ENCODE peak calls at places on chromosome 11, in five cellular contexts. Q is cardiac muscle cell, L is testis, G is IMR-90, I is WTC11. K is an unnamed sample.

GRCh38 chr11:118415739-118416068 is 14.3 kb downstream of the ATP5MG start:
- DNase-seq in Q (peak; percentile 94), L (no peak), G (peak; percentile 98), I (peak; percentile 46), K (peak; percentile 88)

GRCh38 chr11:40370821-40371616 is 1088.4 kb downstream of the LRRC4C start:
- DNase-seq in Q (no peak), L (no peak), G (no peak), I (no peak), K (no peak)

GRCh38 chr11:12226093-12226492 is 115.7 kb downstream of the MICAL2 start:
- DNase-seq in Q (no peak), L (no peak), G (no peak), I (no peak), K (no peak)

GRCh38 chr11:11416502-11416901 is 63.5 kb upstream of the CSNK2A3 start:
- DNase-seq in Q (peak; percentile 71), L (no peak), G (peak; percentile 45), I (no peak), K (peak; percentile 50)

GRCh38 chr11:3218483-3219280 is at the start of gene MRGPRG:
- DNase-seq in Q (no peak), L (peak; percentile 7), G (no peak), I (peak; percentile 28), K (no peak)

GRCh38 chr11:119694334-119694733 is 34.7 kb downstream of the NECTIN1 start:
- DNase-seq in Q (no peak), L (no peak), G (no peak), I (no peak), K (no peak)

GRCh38 chr11:2814751-2815150 is 70.8 kb downstream of the CDKN1C start:
- DNase-seq in Q (no peak), L (no peak), G (no peak), I (no peak), K (no peak)

GRCh38 chr11:35043933-35044332 is 95.0 kb upstream of the CD44 start:
- DNase-seq in Q (no peak), L (peak; percentile 23), G (no peak), I (no peak), K (no peak)

GRCh38 chr11:12287009-12287373 is 90.4 kb upstream of the PARVA start:
- DNase-seq in Q (peak; percentile 97), L (no peak), G (peak; percentile 96), I (no peak), K (peak; percentile 89)

GRCh38 chr11:109734602-109735001 is 312.6 kb downstream of the C11orf87 start:
- DNase-seq in Q (no peak), L (no peak), G (peak; percentile 10), I (no peak), K (no peak)

GRCh38 chr11:43489869-43490465 is 131.2 kb downstream of the TTC17 start:
- DNase-seq in Q (no peak), L (no peak), G (no peak), I (no peak), K (no peak)

GRCh38 chr11:77677138-77677537 is 39.5 kb upstream of the CLNS1A start:
- DNase-seq in Q (no peak), L (no peak), G (peak; percentile 35), I (no peak), K (no peak)

GRCh38 chr11:74701351-74701750 is 29.9 kb downstream of the CHRDL2 start:
- DNase-seq in Q (no peak), L (no peak), G (no peak), I (peak; percentile 65), K (no peak)

GRCh38 chr11:67071420-67072284 is 15.0 kb downstream of the RHOD start:
- DNase-seq in Q (peak; percentile 81), L (peak; percentile 91), G (peak; percentile 55), I (peak; percentile 93), K (no peak)

GRCh38 chr11:7422544-7423331 is 62.6 kb upstream of the OLFML1 start:
- DNase-seq in Q (no peak), L (no peak), G (no peak), I (no peak), K (no peak)

GRCh38 chr11:131840542-131840941 is 470.1 kb downstream of the NTM start:
- DNase-seq in Q (no peak), L (no peak), G (no peak), I (no peak), K (no peak)

GRCh38 chr11:134030853-134031252 is 38.0 kb upstream of the JAM3 start:
- DNase-seq in Q (no peak), L (no peak), G (no peak), I (peak; percentile 53), K (no peak)

GRCh38 chr11:28962492-28962891 is 854.3 kb downstream of the METTL15 start:
- DNase-seq in Q (no peak), L (no peak), G (no peak), I (no peak), K (no peak)

GRCh38 chr11:124586247-124586860 is 16.6 kb downstream of the OR8A1 start:
- DNase-seq in Q (peak; percentile 82), L (peak; percentile 78), G (peak; percentile 66), I (peak; percentile 59), K (no peak)

GRCh38 chr11:131248588-131248987 is 121.8 kb upstream of the NTM start:
- DNase-seq in Q (peak; percentile 10), L (no peak), G (no peak), I (no peak), K (no peak)

GRCh38 chr11:64526356-64526755 is 64.7 kb upstream of the SLC22A12 start:
- DNase-seq in Q (no peak), L (no peak), G (no peak), I (no peak), K (no peak)

GRCh38 chr11:3434976-3435375 is 56.0 kb upstream of the ZNF195 start:
- DNase-seq in Q (no peak), L (no peak), G (no peak), I (no peak), K (no peak)

GRCh38 chr11:26572770-26573402 is 823 bp upstream of the MUC15 start:
- DNase-seq in Q (no peak), L (no peak), G (no peak), I (no peak), K (no peak)

GRCh38 chr11:65558785-65559509 is 788 bp upstream of the LTBP3 start:
- DNase-seq in Q (peak; percentile 67), L (no peak), G (peak; percentile 33), I (no peak), K (no peak)
- TF ChIP-seq CTCF in Q (peak; percentile 9), L (no peak), G (peak; percentile 0), I (no peak), K (no peak)

GRCh38 chr11:370087-370941 is 1.0 kb downstream of the B4GALNT4 start:
- DNase-seq in Q (no peak), L (no peak), G (no peak), I (peak; percentile 73), K (no peak)
- TF ChIP-seq CTCF in Q (no peak), L (no peak), G (no peak), I (no peak), K (no peak)

GRCh38 chr11:117361432-117361831 is 33.8 kb downstream of the CEP164 start:
- DNase-seq in Q (no peak), L (no peak), G (no peak), I (no peak), K (no peak)
- TF ChIP-seq CTCF in Q (no peak), L (no peak), G (no peak), I (no peak), K (no peak)

GRCh38 chr11:46075168-46075567 is 46.1 kb downstream of the PHF21A start:
- DNase-seq in Q (peak; percentile 76), L (no peak), G (peak; percentile 84), I (no peak), K (peak; percentile 9)

GRCh38 chr11:46079662-46080061 is 41.6 kb downstream of the PHF21A start:
- DNase-seq in Q (no peak), L (no peak), G (no peak), I (no peak), K (no peak)

GRCh38 chr11:46073632-46074031 is 47.6 kb downstream of the PHF21A start:
- DNase-seq in Q (no peak), L (no peak), G (no peak), I (no peak), K (no peak)

GRCh38 chr11:46072172-46072964 is 48.9 kb downstream of the PHF21A start:
- DNase-seq in Q (peak; percentile 15), L (peak; percentile 36), G (no peak), I (no peak), K (no peak)

GRCh38 chr11:46075928-46076327 is 45.3 kb downstream of the PHF21A start:
- DNase-seq in Q (no peak), L (no peak), G (no peak), I (no peak), K (no peak)
- TF ChIP-seq CTCF in Q (peak; percentile 16), L (no peak), G (peak; percentile 20), I (no peak), K (no peak)